ENCODE peak calls at places on chromosomes 13 and 19, in eight cellular contexts. E is RPMI7951, B is nucleus accumbens, L is neural progenitor cell, V is pulmonary artery endothelial cell, F is WTC11, Q is left lung, W is cerebellum. S is an unnamed sample.

GRCh38 chr13:42747399-42747873 is 33.9 kb upstream of the FAM216B start:
- DNase-seq in E (peak), B (no peak), L (no peak), V (no peak), F (no peak), Q (no peak), W (no peak), S (no peak)

GRCh38 chr19:7743425-7743841 is 3.9 kb downstream of the CD209 start:
- DNase-seq in E (no peak), B (no peak), L (no peak), V (no peak), F (no peak), Q (no peak), W (no peak), S (no peak)

GRCh38 chr19:33236696-33237390 is 11.2 kb upstream of the SLC7A10 start:
- DNase-seq in E (no peak), B (no peak), L (no peak), V (no peak), F (no peak), Q (peak), W (no peak), S (no peak)

GRCh38 chr19:52889076-52889475 is 8.4 kb downstream of the ZNF320 start:
- DNase-seq in E (no peak), B (no peak), L (no peak), V (no peak), F (no peak), Q (no peak), W (no peak), S (no peak)

GRCh38 chr19:47240561-47240960 is 9.6 kb upstream of the BBC3 start:
- DNase-seq in E (no peak), B (no peak), L (no peak), V (no peak), F (no peak), Q (no peak), W (no peak), S (no peak)

GRCh38 chr19:54432144-54432738 is 16.8 kb upstream of the LENG8 start:
- DNase-seq in E (no peak), B (no peak), L (no peak), V (no peak), F (no peak), Q (no peak), W (no peak), S (no peak)

GRCh38 chr13:112658807-112659206 is 31.0 kb upstream of the ATP11A start:
- DNase-seq in E (no peak), B (no peak), L (no peak), V (no peak), F (no peak), Q (no peak), W (no peak), S (no peak)

GRCh38 chr13:54643863-54644262 is 1615.2 kb downstream of the OLFM4 start:
- DNase-seq in E (no peak), B (no peak), L (no peak), V (no peak), F (no peak), Q (no peak), W (no peak), S (no peak)

GRCh38 chr13:72113070-72113469 is 246.1 kb upstream of the DACH1 start:
- DNase-seq in E (no peak), B (no peak), L (no peak), V (no peak), F (no peak), Q (no peak), W (no peak), S (no peak)

GRCh38 chr13:19862511-19863313 is 737 bp downstream of the ZMYM5 start:
- DNase-seq in E (peak), B (peak), L (peak), V (no peak), F (peak), Q (no peak), W (peak), S (peak)

GRCh38 chr13:99421271-99421670 is 80.0 kb upstream of the TM9SF2 start:
- DNase-seq in E (no peak), B (no peak), L (no peak), V (no peak), F (no peak), Q (peak), W (no peak), S (no peak)

GRCh38 chr13:23723463-23723862 is 153.3 kb downstream of the TNFRSF19 start:
- DNase-seq in E (peak), B (no peak), L (no peak), V (no peak), F (no peak), Q (no peak), W (no peak), S (no peak)

GRCh38 chr13:51257187-51257586 is 35.0 kb downstream of the FAM124A start:
- DNase-seq in E (no peak), B (no peak), L (no peak), V (no peak), F (no peak), Q (no peak), W (no peak), S (no peak)

GRCh38 chr13:42997381-42997780 is 5.3 kb upstream of the EPSTI1 start:
- DNase-seq in E (peak), B (no peak), L (no peak), V (no peak), F (no peak), Q (no peak), W (no peak), S (no peak)

GRCh38 chr19:38742296-38742695 is 2.0 kb downstream of the CAPN12 start:
- DNase-seq in E (no peak), B (no peak), L (no peak), V (no peak), F (no peak), Q (no peak), W (no peak), S (no peak)

GRCh38 chr19:41887711-41888382 is 4.9 kb downstream of the ARHGEF1 start:
- DNase-seq in E (peak), B (peak), L (no peak), V (no peak), F (peak), Q (peak), W (no peak), S (peak)

GRCh38 chr13:67438465-67438864 is 208.3 kb upstream of the PCDH9 start:
- DNase-seq in E (no peak), B (no peak), L (peak), V (no peak), F (no peak), Q (no peak), W (no peak), S (no peak)

GRCh38 chr13:78192721-78193120 is 274.1 kb upstream of the EDNRB start:
- DNase-seq in E (no peak), B (no peak), L (no peak), V (no peak), F (no peak), Q (no peak), W (no peak), S (no peak)

GRCh38 chr19:42197375-42197817 is 20.1 kb downstream of the DEDD2 start:
- DNase-seq in E (no peak), B (no peak), L (no peak), V (no peak), F (peak), Q (no peak), W (no peak), S (no peak)